ENCODE peak calls at places on chromosome 11, in eight cellular contexts. B is stimulated activated CD4-positive, alpha-beta T cell treated with anti-CD3 and anti-CD28 coated beads, Interleukin-4, amount 100 ng/mL, for 48 hours; H is fibroblast of lung; X is activated CD4-positive, alpha-beta T cell treated with anti-CD3 and anti-CD28 coated beads, Interleukin-2, amount 50 U/mL, for 1 hour; M is head of caudate nucleus; Y is Ammon's horn; I is AG08395; V is lung. P is an unnamed sample.

GRCh38 chr11:118841469-118842222 is 42.0 kb upstream of the CXCR5 start:
- DNase-seq in B (peak; percentile 44), H (no peak), X (peak; percentile 25), M (no peak), Y (no peak), I (no peak), V (no peak), P (no peak)

GRCh38 chr11:20790622-20791021 is 121.2 kb downstream of the NELL1 start:
- DNase-seq in B (no peak), H (no peak), X (no peak), M (no peak), Y (no peak), I (no peak), V (no peak), P (no peak)

GRCh38 chr11:74171630-74172465 is 759 bp downstream of the PPME1 start:
- DNase-seq in B (no peak), H (no peak), X (no peak), M (no peak), Y (no peak), I (no peak), V (no peak), P (no peak)

GRCh38 chr11:823441-824291 is 4.1 kb upstream of the CRACR2B start:
- DNase-seq in B (no peak), H (no peak), X (no peak), M (no peak), Y (no peak), I (no peak), V (no peak), P (no peak)

GRCh38 chr11:125465254-125465653 is 30.8 kb downstream of the FEZ1 start:
- DNase-seq in B (no peak), H (no peak), X (no peak), M (no peak), Y (no peak), I (no peak), V (no peak), P (no peak)

GRCh38 chr11:91773090-91773489 is 451.5 kb upstream of the FAT3 start:
- DNase-seq in B (no peak), H (peak; percentile 11), X (no peak), M (no peak), Y (no peak), I (no peak), V (no peak), P (no peak)

GRCh38 chr11:13107544-13108044 is 98.5 kb downstream of the RASSF10 start:
- DNase-seq in B (no peak), H (no peak), X (no peak), M (no peak), Y (no peak), I (no peak), V (no peak), P (no peak)

GRCh38 chr11:22192642-22193347 is at the start of gene ANO5:
- DNase-seq in B (no peak), H (peak; percentile 17), X (no peak), M (peak; percentile 76), Y (peak; percentile 72), I (no peak), V (peak; percentile 56), P (peak; percentile 4)